ENCODE peak calls at places on chromosome 11, in six cellular contexts. H is astrocyte; W is iPS DF 19.7; R is endothelial cell; K is activated CD4-positive, alpha-beta T cell treated with anti-CD3 and anti-CD28 coated beads, Interleukin-2, amount 50 U/mL, for 48 hours; X is kidney tubule cell. O is an unnamed sample.

GRCh38 chr11:103433976-103434375 is 324.8 kb downstream of the DYNC2H1 start:
- DNase-seq in H (peak; percentile 49), W (no peak), R (no peak), K (no peak), X (no peak), O (no peak)

GRCh38 chr11:125300791-125301218 is 136.3 kb downstream of the PKNOX2 start:
- DNase-seq in H (peak; percentile 91), W (no peak), R (no peak), K (no peak), X (peak; percentile 80), O (no peak)

GRCh38 chr11:95829580-95830259 is 39.4 kb downstream of the CEP57 start:
- DNase-seq in H (peak; percentile 70), W (no peak), R (no peak), K (no peak), X (peak; percentile 23), O (no peak)

GRCh38 chr11:69721061-69721460 is 17.2 kb upstream of the FGF19 start:
- DNase-seq in H (no peak), W (no peak), R (no peak), K (no peak), X (peak; percentile 34), O (no peak)

GRCh38 chr11:103525069-103525468 is 415.8 kb downstream of the DYNC2H1 start:
- DNase-seq in H (peak; percentile 88), W (no peak), R (no peak), K (no peak), X (peak; percentile 86), O (no peak)

GRCh38 chr11:128926437-128927107 is 16.1 kb downstream of the TP53AIP1 start:
- DNase-seq in H (no peak), W (no peak), R (no peak), K (no peak), X (no peak), O (no peak)

GRCh38 chr11:32382339-32383049 is 52.8 kb downstream of the WT1 start:
- DNase-seq in H (peak; percentile 14), W (no peak), R (no peak), K (no peak), X (peak; percentile 65), O (no peak)

GRCh38 chr11:6626971-6627761 is 7.9 kb upstream of the TPP1 start:
- DNase-seq in H (no peak), W (no peak), R (no peak), K (no peak), X (no peak), O (no peak)

GRCh38 chr11:57481915-57482781 is 21.8 kb downstream of the RTN4RL2 start:
- DNase-seq in H (no peak), W (no peak), R (no peak), K (no peak), X (no peak), O (no peak)